ENCODE peak calls at places on chromosomes 4 and X, in six cellular contexts. Z, F, S, P, L and B are unnamed samples.

GRCh38 chr4:6162885-6163284 is 37.5 kb downstream of the JAKMIP1 start:
- DNase-seq in Z (no peak), F (no peak), S (no peak), P (no peak), L (no peak), B (no peak)

GRCh38 chr4:183571350-183572076 is 66.7 kb downstream of the ING2 start:
- DNase-seq in P (no peak), S (no peak), L (no peak), F (peak; percentile 54), Z (no peak), B (peak; percentile 37)

GRCh38 chr4:86592553-86593249 is 1.4 kb upstream of the PTPN13 start:
- DNase-seq in L (no peak), P (no peak), S (no peak), Z (no peak), F (no peak), B (no peak)

GRCh38 chr4:149823770-149824221 is 8.2 kb upstream of the IQCM start:
- DNase-seq in S (no peak), Z (no peak), P (no peak), L (no peak), F (no peak), B (no peak)

GRCh38 chrX:1528186-1528883 is 8.7 kb downstream of the P2RY8 start:
- DNase-seq in F (no peak), Z (no peak), S (no peak), L (no peak), P (no peak), B (no peak)

GRCh38 chr4:68466751-68467150 is 19.5 kb downstream of the TMPRSS11E start:
- DNase-seq in L (no peak), Z (no peak), P (no peak), F (no peak), S (no peak), B (no peak)

GRCh38 chrX:16604300-16604699 is 45.7 kb upstream of the S100G start:
- DNase-seq in S (no peak), Z (no peak), L (no peak), P (no peak), F (peak; percentile 10), B (no peak)

GRCh38 chr4:20960291-20960690 is 260.0 kb downstream of the PACRGL start:
- DNase-seq in L (no peak), P (no peak), Z (no peak), S (no peak), F (no peak), B (no peak)

GRCh38 chr4:186643501-186644315 is 79.9 kb downstream of the FAT1 start:
- DNase-seq in P (no peak), L (no peak), S (no peak), F (peak; percentile 41), Z (no peak), B (no peak)

GRCh38 chr4:145557720-145558119 is 61.5 kb upstream of the MMAA start:
- DNase-seq in P (peak; percentile 58), F (peak; percentile 59), L (peak; percentile 31), S (peak; percentile 15), Z (peak; percentile 4), B (peak; percentile 87)

GRCh38 chr4:2402053-2402452 is 16.4 kb downstream of the ZFYVE28 start:
- DNase-seq in S (no peak), F (no peak), P (peak; percentile 93), Z (no peak), L (no peak), B (peak; percentile 75)

GRCh38 chrX:101799387-101799786 is 132.4 kb downstream of the ZMAT1 start:
- DNase-seq in F (peak; percentile 77), L (peak; percentile 64), P (peak; percentile 93), Z (peak; percentile 67), S (peak; percentile 51), B (peak; percentile 92)

GRCh38 chr4:112952301-112952700 is 97.2 kb upstream of the ANK2 start:
- DNase-seq in Z (no peak), P (no peak), F (no peak), L (no peak), S (no peak), B (no peak)

GRCh38 chr4:75289843-75290616 is 224.2 kb downstream of the RCHY1 start:
- DNase-seq in L (no peak), Z (no peak), F (peak; percentile 25), P (peak; percentile 44), S (no peak), B (peak; percentile 81)

GRCh38 chr4:150033937-150034336 is 44.3 kb upstream of the DCLK2 start:
- DNase-seq in F (no peak), S (no peak), L (no peak), Z (no peak), P (no peak), B (no peak)

GRCh38 chrX:39518451-39519212 is 579.1 kb downstream of the BCOR start:
- DNase-seq in L (no peak), Z (no peak), S (no peak), F (no peak), P (no peak), B (no peak)

GRCh38 chr4:186204103-186204559 is 12.8 kb downstream of the CYP4V2 start:
- DNase-seq in P (peak; percentile 85), Z (no peak), S (peak; percentile 49), F (peak; percentile 85), L (peak; percentile 60), B (peak; percentile 52)

GRCh38 chr4:37758226-37758625 is 68.3 kb upstream of the PGM2 start:
- DNase-seq in Z (no peak), P (no peak), L (no peak), F (no peak), S (no peak), B (no peak)

GRCh38 chrX:130108647-130109428 is 1.5 kb downstream of the ELF4 start:
- DNase-seq in P (peak; percentile 58), F (peak; percentile 58), Z (no peak), S (no peak), L (no peak), B (no peak)

GRCh38 chr4:116489739-116490138 is 595.6 kb downstream of the TRAM1L1 start:
- DNase-seq in Z (no peak), L (no peak), F (no peak), P (peak; percentile 7), S (no peak), B (no peak)

GRCh38 chrX:264634-265455 is 16.3 kb upstream of the PLCXD1 start:
- DNase-seq in P (no peak), S (no peak), F (peak; percentile 38), Z (no peak), L (no peak), B (no peak)

GRCh38 chr4:189237340-189237739 is 703.3 kb upstream of the FRG1 start:
- DNase-seq in F (no peak), P (no peak), Z (no peak), L (no peak), S (no peak), B (no peak)

GRCh38 chr4:48290146-48290772 is 20.6 kb upstream of the TEC start:
- DNase-seq in F (peak; percentile 46), S (no peak), L (no peak), P (no peak), Z (no peak), B (peak; percentile 57)

GRCh38 chr4:155143512-155143911 is 64.9 kb upstream of the NPY2R start:
- DNase-seq in S (no peak), F (no peak), Z (no peak), L (no peak), P (no peak), B (no peak)

GRCh38 chr4:91454111-91454510 is 849.7 kb upstream of the GRID2 start:
- DNase-seq in L (no peak), F (no peak), P (no peak), S (no peak), Z (no peak), B (peak; percentile 44)

GRCh38 chr4:42953316-42953715 is 60.8 kb downstream of the GRXCR1 start:
- DNase-seq in S (no peak), Z (no peak), P (no peak), L (no peak), F (no peak), B (no peak)

GRCh38 chr4:118834960-118835895 is 698 bp downstream of the SEC24D start:
- DNase-seq in P (peak; percentile 86), S (peak; percentile 16), Z (peak; percentile 11), L (peak; percentile 12), F (peak; percentile 51), B (peak; percentile 81)

GRCh38 chrX:97705936-97706335 is 822.2 kb downstream of the RPA4 start:
- DNase-seq in P (no peak), L (no peak), S (no peak), Z (no peak), F (no peak), B (no peak)

GRCh38 chrX:16785247-16786138 is 773 bp upstream of the TXLNG start:
- DNase-seq in S (no peak), F (no peak), L (no peak), Z (no peak), P (no peak), B (peak; percentile 6)

GRCh38 chrX:7582191-7582590 is 260.8 kb upstream of the VCX start:
- DNase-seq in P (no peak), L (no peak), S (no peak), F (no peak), Z (no peak), B (no peak)

GRCh38 chrX:115449742-115450141 is 111.2 kb upstream of the PLS3 start:
- DNase-seq in S (no peak), L (no peak), F (no peak), P (no peak), Z (no peak), B (no peak)

GRCh38 chr4:16827762-16828724 is 70.4 kb downstream of the LDB2 start:
- DNase-seq in S (no peak), P (peak; percentile 30), Z (no peak), L (no peak), F (no peak), B (peak; percentile 51)